ENCODE peak calls at places on chromosome 13, in four cellular contexts. S is HFFc6, B is coronary artery, U is cardiac muscle cell. I is an unnamed sample.

GRCh38 chr13:42064259-42064658 is 15.8 kb downstream of the DGKH start:
- DNase-seq in S (peak; percentile 43), B (no peak), U (peak; percentile 84), I (no peak)

GRCh38 chr13:32475403-32475802 is 47.5 kb upstream of the N4BP2L1 start:
- DNase-seq in S (no peak), B (no peak), U (no peak), I (no peak)

GRCh38 chr13:26525528-26525927 is 32.0 kb upstream of the WASF3 start:
- DNase-seq in S (no peak), B (no peak), U (no peak), I (no peak)

GRCh38 chr13:34161829-34162544 is 344.0 kb downstream of the RFC3 start:
- DNase-seq in S (peak; percentile 79), B (no peak), U (peak; percentile 77), I (no peak)

GRCh38 chr13:42892760-42893159 is 99.3 kb downstream of the EPSTI1 start:
- DNase-seq in S (no peak), B (no peak), U (peak; percentile 64), I (no peak)

GRCh38 chr13:91400094-91400462 is 1.7 kb downstream of the GPC5 start:
- DNase-seq in S (no peak), B (no peak), U (no peak), I (no peak)

GRCh38 chr13:108213946-108214345 is 1.4 kb downstream of the LIG4 start:
- DNase-seq in S (peak; percentile 60), B (no peak), U (no peak), I (no peak)

GRCh38 chr13:101398920-101399319 is 17.4 kb downstream of the NALCN start:
- DNase-seq in S (peak; percentile 77), B (no peak), U (peak; percentile 6), I (no peak)

GRCh38 chr13:20939662-20940061 is 37.1 kb upstream of the XPO4 start:
- DNase-seq in S (no peak), B (no peak), U (no peak), I (no peak)

GRCh38 chr13:38656699-38657098 is 30.2 kb upstream of the FREM2 start:
- DNase-seq in S (no peak), B (no peak), U (no peak), I (no peak)

GRCh38 chr13:109783447-109783814 is 3.0 kb downstream of the IRS2 start:
- DNase-seq in S (no peak), B (peak; percentile 74), U (no peak), I (no peak)

GRCh38 chr13:46062190-46062589 is 9.6 kb upstream of the ZC3H13 start:
- DNase-seq in S (peak; percentile 63), B (no peak), U (peak; percentile 24), I (no peak)

GRCh38 chr13:93226623-93227279 is at the start of gene GPC6:
- DNase-seq in S (peak; percentile 79), B (no peak), U (peak; percentile 97), I (no peak)

GRCh38 chr13:101795025-101795424 is 342.6 kb downstream of the ITGBL1 start:
- DNase-seq in S (no peak), B (no peak), U (no peak), I (no peak)

GRCh38 chr13:59112375-59112774 is 1051.4 kb downstream of the DIAPH3 start:
- DNase-seq in S (peak; percentile 18), B (no peak), U (peak; percentile 98), I (no peak)

GRCh38 chr13:48210178-48210577 is 22.8 kb upstream of the ITM2B start:
- DNase-seq in S (peak; percentile 67), B (no peak), U (peak; percentile 65), I (no peak)

GRCh38 chr13:73981595-73981994 is 152.6 kb downstream of the KLF12 start:
- DNase-seq in S (no peak), B (no peak), U (no peak), I (no peak)

GRCh38 chr13:67299731-67300130 is 69.6 kb upstream of the PCDH9 start:
- DNase-seq in S (no peak), B (no peak), U (peak; percentile 19), I (no peak)

GRCh38 chr13:52001120-52001731 is 10.0 kb downstream of the ATP7B start:
- DNase-seq in S (peak; percentile 36), B (no peak), U (peak; percentile 64), I (no peak)

GRCh38 chr13:47112900-47113299 is 216.0 kb upstream of the HTR2A start:
- DNase-seq in S (no peak), B (no peak), U (no peak), I (no peak)

GRCh38 chr13:103351035-103351828 is 285.0 kb upstream of the SLC10A2 start:
- DNase-seq in S (no peak), B (no peak), U (peak; percentile 34), I (no peak)

GRCh38 chr13:109773276-109773675 is 13.1 kb downstream of the IRS2 start:
- DNase-seq in S (no peak), B (no peak), U (no peak), I (no peak)

GRCh38 chr13:44768775-44769578 is 192.8 kb upstream of the TSC22D1 start:
- DNase-seq in S (no peak), B (no peak), U (peak; percentile 38), I (no peak)

GRCh38 chr13:100675660-100676129 is 1.1 kb upstream of the TMTC4 start:
- DNase-seq in S (no peak), B (no peak), U (no peak), I (no peak)

GRCh38 chr13:20399961-20400360 is 125.7 kb downstream of the CRYL1 start:
- DNase-seq in S (no peak), B (peak; percentile 55), U (no peak), I (peak; percentile 69)

GRCh38 chr13:94233401-94233800 is 246.1 kb downstream of the DCT start:
- DNase-seq in S (peak; percentile 80), B (no peak), U (peak; percentile 95), I (no peak)

GRCh38 chr13:35987572-35988513 is 143.3 kb downstream of the DCLK1 start:
- DNase-seq in S (no peak), B (no peak), U (no peak), I (no peak)

GRCh38 chr13:41509996-41510395 is 52.6 kb downstream of the RGCC start:
- DNase-seq in S (no peak), B (no peak), U (no peak), I (peak; percentile 51)

GRCh38 chr13:80341098-80341701 is at the start of gene SPRY2:
- DNase-seq in S (peak; percentile 97), B (peak; percentile 97), U (peak; percentile 98), I (peak; percentile 96)

GRCh38 chr13:92967923-92968322 is 258.7 kb upstream of the GPC6 start:
- DNase-seq in S (no peak), B (no peak), U (peak; percentile 22), I (no peak)

GRCh38 chr13:67150608-67151007 is 79.5 kb downstream of the PCDH9 start:
- DNase-seq in S (no peak), B (no peak), U (no peak), I (no peak)

GRCh38 chr13:73913043-73913740 is 221.0 kb downstream of the KLF12 start:
- DNase-seq in S (no peak), B (no peak), U (peak; percentile 54), I (no peak)

GRCh38 chr13:48043789-48044503 is 6.4 kb downstream of the NUDT15 start:
- DNase-seq in S (peak; percentile 61), B (no peak), U (peak; percentile 61), I (no peak)

GRCh38 chr13:42174344-42175162 is 97.4 kb upstream of the AKAP11 start:
- DNase-seq in S (peak; percentile 70), B (no peak), U (peak; percentile 24), I (no peak)

GRCh38 chr13:107713314-107713713 is 502.0 kb downstream of the LIG4 start:
- DNase-seq in S (no peak), B (no peak), U (no peak), I (no peak)

GRCh38 chr13:55560331-55560730 is 1580.4 kb upstream of the PRR20A start:
- DNase-seq in S (no peak), B (no peak), U (no peak), I (no peak)

GRCh38 chr13:88979465-88980180 is 1308.5 kb downstream of the SLITRK5 start:
- DNase-seq in S (no peak), B (no peak), U (peak; percentile 9), I (no peak)

GRCh38 chr13:21243843-21244184 is 67.4 kb downstream of the MRPL57 start:
- DNase-seq in S (no peak), B (no peak), U (no peak), I (no peak)

GRCh38 chr13:80084086-80084676 is 256.7 kb downstream of the SPRY2 start:
- DNase-seq in S (peak; percentile 94), B (no peak), U (peak; percentile 95), I (no peak)

DNA sequence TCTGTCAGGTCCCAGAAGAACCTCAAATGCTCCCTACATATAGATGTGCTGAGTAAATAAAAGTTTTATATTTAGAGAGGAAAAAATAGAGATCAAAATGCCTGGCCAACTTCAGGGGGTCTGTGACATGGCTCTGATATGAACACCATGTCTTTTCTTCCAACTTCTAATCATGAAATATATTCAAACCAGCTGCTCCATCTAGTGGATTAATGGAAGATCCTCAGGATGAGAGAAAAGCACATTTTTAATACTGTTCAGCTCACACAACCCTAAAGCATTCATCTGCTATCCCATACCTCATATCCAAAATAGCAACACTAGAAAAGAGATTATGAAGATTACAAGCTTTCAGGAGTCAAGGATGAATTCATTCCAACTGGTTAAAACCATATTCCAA is 56.0 kb upstream of the DOCK9 start:
- DNase-seq in S (peak; percentile 36), B (no peak), U (peak; percentile 52), I (no peak)
- TF ChIP-seq CTCF in S (peak; percentile 83), B (peak; percentile 13), U (peak; percentile 52), I (peak; percentile 73)

GRCh38 chr13:24671367-24672117 is 8.7 kb upstream of the ATP12A start:
- DNase-seq in S (peak; percentile 93), B (no peak), U (peak; percentile 91), I (no peak)

GRCh38 chr13:24668955-24669354 is 11.3 kb upstream of the ATP12A start:
- DNase-seq in S (no peak), B (no peak), U (no peak), I (no peak)

GRCh38 chr13:24670174-24670573 is 10.0 kb upstream of the ATP12A start:
- DNase-seq in S (no peak), B (no peak), U (no peak), I (no peak)

GRCh38 chr13:24672141-24673132 is 7.8 kb upstream of the ATP12A start:
- DNase-seq in S (no peak), B (no peak), U (no peak), I (no peak)

DNA sequence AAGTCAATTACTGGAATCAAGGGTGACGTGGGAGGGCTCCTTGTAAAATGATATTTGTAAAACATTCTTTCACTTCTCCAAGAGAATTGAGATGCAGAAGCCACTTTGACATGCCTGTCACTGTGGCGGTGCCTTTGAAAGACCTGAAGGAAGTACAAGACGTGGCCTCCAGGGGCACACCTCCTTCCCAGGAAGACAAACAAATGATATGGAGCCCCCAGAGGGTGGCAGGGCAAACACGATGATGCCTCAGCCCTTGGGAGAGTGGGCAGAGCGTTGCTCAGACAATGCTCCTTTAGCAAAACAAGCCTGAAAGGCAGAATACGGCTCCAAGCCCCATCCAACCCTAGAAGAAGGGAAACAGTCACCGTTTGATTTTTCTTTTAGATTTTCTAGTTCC is 9.3 kb upstream of the ATP12A start:
- DNase-seq in S (peak; percentile 39), B (no peak), U (peak; percentile 23), I (no peak)
- TF ChIP-seq CTCF in S (no peak), B (no peak), U (no peak), I (no peak)

GRCh38 chr13:105338044-105338443 is 1197.4 kb downstream of the EFNB2 start:
- DNase-seq in S (no peak), B (no peak), U (no peak), I (no peak)
- TF ChIP-seq CTCF in S (no peak), B (no peak), U (no peak), I (no peak)

GRCh38 chr13:27556109-27556508 is 64.2 kb downstream of the LNX2 start:
- DNase-seq in S (peak; percentile 21), B (no peak), U (peak; percentile 61), I (peak; percentile 85)
- TF ChIP-seq CTCF in S (peak; percentile 25), B (no peak), U (peak; percentile 15), I (peak; percentile 71)

I was measured in osteocyte.